ENCODE peak calls at places on chromosomes 5 and 9, in five cellular contexts. One of them, this sample, is unnamed.

GRCh38 chr9:13396418-13396817 is 116.9 kb upstream of the MPDZ start:
- DNase-seq in SW 1271: no peak
- DNase-seq in esophagus muscularis mucosa: no peak
- DNase-seq in iPS DF 6.9: no peak
- DNase-seq in left cardiac atrium: no peak
- DNase-seq in this sample: no peak

GRCh38 chr9:21565137-21565536 is 83.0 kb upstream of the IFNE start:
- DNase-seq in left cardiac atrium: no peak
- DNase-seq in esophagus muscularis mucosa: no peak
- DNase-seq in SW 1271: no peak
- DNase-seq in iPS DF 6.9: no peak
- DNase-seq in this sample: no peak

GRCh38 chr5:68252678-68253520 is 37.3 kb downstream of the PIK3R1 start:
- DNase-seq in iPS DF 6.9: peak
- DNase-seq in left cardiac atrium: peak
- DNase-seq in SW 1271: no peak
- DNase-seq in esophagus muscularis mucosa: no peak
- DNase-seq in this sample: peak

GRCh38 chr5:42994285-42995151 is 45.6 kb downstream of the ANXA2R start:
- DNase-seq in iPS DF 6.9: no peak
- DNase-seq in esophagus muscularis mucosa: no peak
- DNase-seq in SW 1271: peak
- DNase-seq in left cardiac atrium: peak
- DNase-seq in this sample: peak

GRCh38 chr5:132134384-132134783 is 60.8 kb downstream of the CSF2 start:
- DNase-seq in esophagus muscularis mucosa: no peak
- DNase-seq in SW 1271: no peak
- DNase-seq in iPS DF 6.9: no peak
- DNase-seq in left cardiac atrium: no peak
- DNase-seq in this sample: no peak

GRCh38 chr5:65279603-65280002 is 202.1 kb downstream of the ADAMTS6 start:
- DNase-seq in iPS DF 6.9: no peak
- DNase-seq in esophagus muscularis mucosa: no peak
- DNase-seq in SW 1271: no peak
- DNase-seq in left cardiac atrium: no peak
- DNase-seq in this sample: no peak

GRCh38 chr5:79133121-79133656 is 21.6 kb downstream of the BHMT start:
- DNase-seq in SW 1271: no peak
- DNase-seq in left cardiac atrium: no peak
- DNase-seq in iPS DF 6.9: no peak
- DNase-seq in esophagus muscularis mucosa: no peak
- DNase-seq in this sample: no peak

GRCh38 chr9:115034801-115035200 is 83.2 kb downstream of the TNC start:
- DNase-seq in esophagus muscularis mucosa: no peak
- DNase-seq in SW 1271: no peak
- DNase-seq in left cardiac atrium: no peak
- DNase-seq in iPS DF 6.9: no peak
- DNase-seq in this sample: no peak

GRCh38 chr9:126661521-126662251 is 48.0 kb downstream of the LMX1B start:
- DNase-seq in esophagus muscularis mucosa: no peak
- DNase-seq in left cardiac atrium: no peak
- DNase-seq in SW 1271: no peak
- DNase-seq in iPS DF 6.9: no peak
- DNase-seq in this sample: no peak

GRCh38 chr9:30774326-30774725 is 1610.1 kb upstream of the ACO1 start:
- DNase-seq in left cardiac atrium: no peak
- DNase-seq in esophagus muscularis mucosa: no peak
- DNase-seq in SW 1271: no peak
- DNase-seq in iPS DF 6.9: peak
- DNase-seq in this sample: no peak

GRCh38 chr9:117744856-117745389 is 40.7 kb downstream of the TLR4 start:
- DNase-seq in iPS DF 6.9: no peak
- DNase-seq in esophagus muscularis mucosa: no peak
- DNase-seq in left cardiac atrium: peak
- DNase-seq in SW 1271: no peak
- DNase-seq in this sample: no peak

GRCh38 chr5:14775857-14776256 is 95.7 kb downstream of the ANKH start:
- DNase-seq in left cardiac atrium: peak
- DNase-seq in SW 1271: no peak
- DNase-seq in esophagus muscularis mucosa: no peak
- DNase-seq in iPS DF 6.9: no peak
- DNase-seq in this sample: no peak

GRCh38 chr5:71899865-71900342 is 180.8 kb downstream of the CARTPT start:
- DNase-seq in esophagus muscularis mucosa: peak
- DNase-seq in left cardiac atrium: peak
- DNase-seq in SW 1271: no peak
- DNase-seq in iPS DF 6.9: no peak
- DNase-seq in this sample: no peak

GRCh38 chr5:174195517-174195916 is 150.0 kb downstream of the NSG2 start:
- DNase-seq in left cardiac atrium: no peak
- DNase-seq in esophagus muscularis mucosa: no peak
- DNase-seq in SW 1271: no peak
- DNase-seq in iPS DF 6.9: peak
- DNase-seq in this sample: no peak

GRCh38 chr5:136620016-136620419 is 254.7 kb upstream of the TRPC7 start:
- DNase-seq in esophagus muscularis mucosa: no peak
- DNase-seq in SW 1271: peak
- DNase-seq in left cardiac atrium: no peak
- DNase-seq in iPS DF 6.9: no peak
- DNase-seq in this sample: no peak

GRCh38 chr9:26745111-26745510 is 147.5 kb downstream of the CAAP1 start:
- DNase-seq in left cardiac atrium: no peak
- DNase-seq in iPS DF 6.9: no peak
- DNase-seq in SW 1271: no peak
- DNase-seq in esophagus muscularis mucosa: no peak
- DNase-seq in this sample: no peak

GRCh38 chr9:68894502-68894901 is 119.4 kb downstream of the PRKACG start:
- DNase-seq in left cardiac atrium: peak
- DNase-seq in esophagus muscularis mucosa: no peak
- DNase-seq in iPS DF 6.9: no peak
- DNase-seq in SW 1271: no peak
- DNase-seq in this sample: no peak

GRCh38 chr9:121736964-121737462 is 85.6 kb downstream of the DAB2IP start:
- DNase-seq in esophagus muscularis mucosa: no peak
- DNase-seq in SW 1271: no peak
- DNase-seq in iPS DF 6.9: no peak
- DNase-seq in left cardiac atrium: peak
- DNase-seq in this sample: peak

GRCh38 chr5:26104175-26104574 is 934.2 kb downstream of the CDH9 start:
- DNase-seq in left cardiac atrium: no peak
- DNase-seq in esophagus muscularis mucosa: no peak
- DNase-seq in SW 1271: no peak
- DNase-seq in iPS DF 6.9: no peak
- DNase-seq in this sample: no peak

GRCh38 chr9:24189986-24190385 is 355.7 kb downstream of the IZUMO3 start:
- DNase-seq in esophagus muscularis mucosa: no peak
- DNase-seq in iPS DF 6.9: no peak
- DNase-seq in SW 1271: no peak
- DNase-seq in left cardiac atrium: no peak
- DNase-seq in this sample: no peak

GRCh38 chr9:115672477-115673316 is 480.9 kb upstream of the PAPPA start:
- DNase-seq in left cardiac atrium: no peak
- DNase-seq in SW 1271: peak
- DNase-seq in iPS DF 6.9: no peak
- DNase-seq in esophagus muscularis mucosa: no peak
- DNase-seq in this sample: no peak

GRCh38 chr5:147240266-147240985 is 5.6 kb downstream of the STK32A start:
- DNase-seq in left cardiac atrium: no peak
- DNase-seq in esophagus muscularis mucosa: no peak
- DNase-seq in iPS DF 6.9: no peak
- DNase-seq in SW 1271: no peak
- DNase-seq in this sample: no peak

GRCh38 chr5:59276886-59277514 is 616.5 kb downstream of the PDE4D start:
- DNase-seq in SW 1271: no peak
- DNase-seq in esophagus muscularis mucosa: no peak
- DNase-seq in iPS DF 6.9: no peak
- DNase-seq in left cardiac atrium: peak
- DNase-seq in this sample: no peak

GRCh38 chr5:110347781-110348180 is 378.7 kb downstream of the TMEM232 start:
- DNase-seq in esophagus muscularis mucosa: no peak
- DNase-seq in SW 1271: no peak
- DNase-seq in iPS DF 6.9: no peak
- DNase-seq in left cardiac atrium: no peak
- DNase-seq in this sample: no peak

GRCh38 chr5:155620819-155621410 is 607.4 kb downstream of the KIF4B start:
- DNase-seq in SW 1271: no peak
- DNase-seq in left cardiac atrium: no peak
- DNase-seq in esophagus muscularis mucosa: no peak
- DNase-seq in iPS DF 6.9: no peak
- DNase-seq in this sample: no peak

GRCh38 chr9:93600504-93600903 is 24.1 kb downstream of the PHF2 start:
- DNase-seq in iPS DF 6.9: no peak
- DNase-seq in left cardiac atrium: no peak
- DNase-seq in SW 1271: no peak
- DNase-seq in esophagus muscularis mucosa: no peak
- DNase-seq in this sample: no peak

GRCh38 chr9:111622626-111623025 is 8.5 kb upstream of the DNAJC25 start:
- DNase-seq in iPS DF 6.9: no peak
- DNase-seq in left cardiac atrium: peak
- DNase-seq in esophagus muscularis mucosa: no peak
- DNase-seq in SW 1271: no peak
- DNase-seq in this sample: no peak

GRCh38 chr9:17837931-17838330 is 259.1 kb downstream of the SH3GL2 start:
- DNase-seq in SW 1271: no peak
- DNase-seq in esophagus muscularis mucosa: no peak
- DNase-seq in iPS DF 6.9: no peak
- DNase-seq in left cardiac atrium: no peak
- DNase-seq in this sample: no peak

GRCh38 chr5:144335561-144335960 is 164.9 kb downstream of the KCTD16 start:
- DNase-seq in left cardiac atrium: no peak
- DNase-seq in iPS DF 6.9: no peak
- DNase-seq in SW 1271: no peak
- DNase-seq in esophagus muscularis mucosa: no peak
- DNase-seq in this sample: no peak

GRCh38 chr5:112923988-112924387 is 2.0 kb upstream of the REEP5 start:
- DNase-seq in esophagus muscularis mucosa: no peak
- DNase-seq in SW 1271: no peak
- DNase-seq in left cardiac atrium: no peak
- DNase-seq in iPS DF 6.9: no peak
- DNase-seq in this sample: no peak

GRCh38 chr5:455806-456205 is 12.8 kb downstream of the EXOC3 start:
- DNase-seq in SW 1271: no peak
- DNase-seq in left cardiac atrium: no peak
- DNase-seq in esophagus muscularis mucosa: no peak
- DNase-seq in iPS DF 6.9: no peak
- DNase-seq in this sample: no peak

GRCh38 chr5:37921452-37921851 is 81.6 kb upstream of the GDNF start:
- DNase-seq in iPS DF 6.9: no peak
- DNase-seq in SW 1271: no peak
- DNase-seq in esophagus muscularis mucosa: no peak
- DNase-seq in left cardiac atrium: no peak
- DNase-seq in this sample: no peak

GRCh38 chr9:138063785-138064184 is 186.2 kb downstream of the CACNA1B start:
- DNase-seq in left cardiac atrium: no peak
- DNase-seq in SW 1271: no peak
- DNase-seq in iPS DF 6.9: no peak
- DNase-seq in esophagus muscularis mucosa: no peak
- DNase-seq in this sample: no peak

GRCh38 chr9:71638627-71639026 is 129.7 kb downstream of the CEMIP2 start:
- DNase-seq in left cardiac atrium: peak
- DNase-seq in esophagus muscularis mucosa: peak
- DNase-seq in SW 1271: no peak
- DNase-seq in iPS DF 6.9: no peak
- DNase-seq in this sample: no peak

GRCh38 chr5:10235350-10235749 is 14.3 kb downstream of the ATPSCKMT start:
- DNase-seq in SW 1271: no peak
- DNase-seq in left cardiac atrium: no peak
- DNase-seq in iPS DF 6.9: no peak
- DNase-seq in esophagus muscularis mucosa: no peak
- DNase-seq in this sample: no peak

GRCh38 chr5:95862636-95863382 is 40.3 kb upstream of the GLRX start:
- DNase-seq in left cardiac atrium: no peak
- DNase-seq in iPS DF 6.9: no peak
- DNase-seq in esophagus muscularis mucosa: no peak
- DNase-seq in SW 1271: no peak
- DNase-seq in this sample: no peak

This sample was measured in ovary.